ENCODE peak calls at places on chromosome 11, in eight cellular contexts. One of them, this sample, is unnamed.

GRCh38 chr11:124961972-124962609 is 8.1 kb downstream of the CCDC15 start:
- DNase-seq in DMS 273 treated with DMSO at 0.1 percent for 48 hours: peak; percentile 56
- DNase-seq in A549: peak; percentile 35
- DNase-seq in H54: peak; percentile 17
- DNase-seq in epithelial cell of prostate: peak; percentile 26
- DNase-seq in fibroblast of mammary gland: peak; percentile 84
- DNase-seq in breast epithelium: no peak
- DNase-seq in stimulated activated CD8-positive, alpha-beta memory T cell treated with anti-CD3 and anti-CD28 coated beads, Interleukin-15, amount 100 ng/mL, for 24 hours: no peak
- DNase-seq in this sample: peak; percentile 71

GRCh38 chr11:111671383-111671782 is 69.1 kb downstream of the SIK2 start:
- DNase-seq in epithelial cell of prostate: no peak
- DNase-seq in DMS 273 treated with DMSO at 0.1 percent for 48 hours: no peak
- DNase-seq in A549: no peak
- DNase-seq in stimulated activated CD8-positive, alpha-beta memory T cell treated with anti-CD3 and anti-CD28 coated beads, Interleukin-15, amount 100 ng/mL, for 24 hours: no peak
- DNase-seq in fibroblast of mammary gland: no peak
- DNase-seq in breast epithelium: no peak
- DNase-seq in H54: no peak
- DNase-seq in this sample: no peak

GRCh38 chr11:108915666-108916065 is 250.8 kb downstream of the DDX10 start:
- DNase-seq in A549: no peak
- DNase-seq in stimulated activated CD8-positive, alpha-beta memory T cell treated with anti-CD3 and anti-CD28 coated beads, Interleukin-15, amount 100 ng/mL, for 24 hours: no peak
- DNase-seq in fibroblast of mammary gland: no peak
- DNase-seq in H54: no peak
- DNase-seq in breast epithelium: no peak
- DNase-seq in DMS 273 treated with DMSO at 0.1 percent for 48 hours: no peak
- DNase-seq in epithelial cell of prostate: no peak
- DNase-seq in this sample: no peak

GRCh38 chr11:124769804-124770774 is 8.0 kb upstream of the ESAM start:
- DNase-seq in DMS 273 treated with DMSO at 0.1 percent for 48 hours: no peak
- DNase-seq in A549: no peak
- DNase-seq in breast epithelium: no peak
- DNase-seq in epithelial cell of prostate: no peak
- DNase-seq in fibroblast of mammary gland: peak; percentile 61
- DNase-seq in stimulated activated CD8-positive, alpha-beta memory T cell treated with anti-CD3 and anti-CD28 coated beads, Interleukin-15, amount 100 ng/mL, for 24 hours: no peak
- DNase-seq in H54: no peak
- DNase-seq in this sample: peak; percentile 35

GRCh38 chr11:57566035-57566504 is 1.4 kb downstream of the UBE2L6 start:
- DNase-seq in A549: no peak
- DNase-seq in breast epithelium: no peak
- DNase-seq in stimulated activated CD8-positive, alpha-beta memory T cell treated with anti-CD3 and anti-CD28 coated beads, Interleukin-15, amount 100 ng/mL, for 24 hours: no peak
- DNase-seq in epithelial cell of prostate: no peak
- DNase-seq in DMS 273 treated with DMSO at 0.1 percent for 48 hours: no peak
- DNase-seq in H54: no peak
- DNase-seq in fibroblast of mammary gland: peak; percentile 58
- DNase-seq in this sample: no peak

GRCh38 chr11:108886608-108887007 is 221.7 kb downstream of the DDX10 start:
- DNase-seq in A549: no peak
- DNase-seq in fibroblast of mammary gland: peak; percentile 72
- DNase-seq in DMS 273 treated with DMSO at 0.1 percent for 48 hours: no peak
- DNase-seq in breast epithelium: no peak
- DNase-seq in H54: no peak
- DNase-seq in epithelial cell of prostate: no peak
- DNase-seq in stimulated activated CD8-positive, alpha-beta memory T cell treated with anti-CD3 and anti-CD28 coated beads, Interleukin-15, amount 100 ng/mL, for 24 hours: no peak
- DNase-seq in this sample: no peak

GRCh38 chr11:102770191-102770590 is 10.2 kb downstream of the MMP10 start:
- DNase-seq in DMS 273 treated with DMSO at 0.1 percent for 48 hours: no peak
- DNase-seq in A549: no peak
- DNase-seq in H54: no peak
- DNase-seq in stimulated activated CD8-positive, alpha-beta memory T cell treated with anti-CD3 and anti-CD28 coated beads, Interleukin-15, amount 100 ng/mL, for 24 hours: no peak
- DNase-seq in epithelial cell of prostate: no peak
- DNase-seq in fibroblast of mammary gland: no peak
- DNase-seq in breast epithelium: no peak
- DNase-seq in this sample: no peak

GRCh38 chr11:69353696-69354544 is 60.0 kb downstream of the MYEOV start:
- DNase-seq in breast epithelium: peak; percentile 5
- DNase-seq in epithelial cell of prostate: no peak
- DNase-seq in DMS 273 treated with DMSO at 0.1 percent for 48 hours: peak; percentile 64
- DNase-seq in A549: no peak
- DNase-seq in stimulated activated CD8-positive, alpha-beta memory T cell treated with anti-CD3 and anti-CD28 coated beads, Interleukin-15, amount 100 ng/mL, for 24 hours: no peak
- DNase-seq in fibroblast of mammary gland: no peak
- DNase-seq in H54: no peak
- DNase-seq in this sample: no peak

GRCh38 chr11:88175707-88176066 is 444 bp upstream of the RAB38 start:
- DNase-seq in stimulated activated CD8-positive, alpha-beta memory T cell treated with anti-CD3 and anti-CD28 coated beads, Interleukin-15, amount 100 ng/mL, for 24 hours: no peak
- DNase-seq in fibroblast of mammary gland: no peak
- DNase-seq in A549: no peak
- DNase-seq in epithelial cell of prostate: no peak
- DNase-seq in breast epithelium: no peak
- DNase-seq in H54: no peak
- DNase-seq in DMS 273 treated with DMSO at 0.1 percent for 48 hours: no peak
- DNase-seq in this sample: no peak

GRCh38 chr11:76313913-76314740 is 66.8 kb downstream of the THAP12 start:
- DNase-seq in DMS 273 treated with DMSO at 0.1 percent for 48 hours: no peak
- DNase-seq in epithelial cell of prostate: no peak
- DNase-seq in stimulated activated CD8-positive, alpha-beta memory T cell treated with anti-CD3 and anti-CD28 coated beads, Interleukin-15, amount 100 ng/mL, for 24 hours: no peak
- DNase-seq in breast epithelium: no peak
- DNase-seq in A549: no peak
- DNase-seq in H54: no peak
- DNase-seq in fibroblast of mammary gland: no peak
- DNase-seq in this sample: no peak

GRCh38 chr11:33733978-33734377 is 2.2 kb downstream of the CD59 start:
- DNase-seq in stimulated activated CD8-positive, alpha-beta memory T cell treated with anti-CD3 and anti-CD28 coated beads, Interleukin-15, amount 100 ng/mL, for 24 hours: no peak
- DNase-seq in H54: no peak
- DNase-seq in A549: no peak
- DNase-seq in fibroblast of mammary gland: no peak
- DNase-seq in breast epithelium: no peak
- DNase-seq in DMS 273 treated with DMSO at 0.1 percent for 48 hours: no peak
- DNase-seq in epithelial cell of prostate: no peak
- DNase-seq in this sample: no peak

GRCh38 chr11:75240381-75241035 is at the start of gene TPBGL:
- DNase-seq in H54: no peak
- DNase-seq in stimulated activated CD8-positive, alpha-beta memory T cell treated with anti-CD3 and anti-CD28 coated beads, Interleukin-15, amount 100 ng/mL, for 24 hours: no peak
- DNase-seq in fibroblast of mammary gland: no peak
- DNase-seq in A549: no peak
- DNase-seq in epithelial cell of prostate: no peak
- DNase-seq in DMS 273 treated with DMSO at 0.1 percent for 48 hours: no peak
- DNase-seq in breast epithelium: no peak
- DNase-seq in this sample: no peak

GRCh38 chr11:74989269-74989655 is 529 bp downstream of the NEU3 start:
- DNase-seq in breast epithelium: no peak
- DNase-seq in fibroblast of mammary gland: no peak
- DNase-seq in A549: peak; percentile 10
- DNase-seq in epithelial cell of prostate: no peak
- DNase-seq in H54: no peak
- DNase-seq in stimulated activated CD8-positive, alpha-beta memory T cell treated with anti-CD3 and anti-CD28 coated beads, Interleukin-15, amount 100 ng/mL, for 24 hours: no peak
- DNase-seq in DMS 273 treated with DMSO at 0.1 percent for 48 hours: no peak
- DNase-seq in this sample: no peak

GRCh38 chr11:65051389-65051858 is 6.9 kb downstream of the NAALADL1 start:
- DNase-seq in breast epithelium: no peak
- DNase-seq in DMS 273 treated with DMSO at 0.1 percent for 48 hours: no peak
- DNase-seq in epithelial cell of prostate: no peak
- DNase-seq in fibroblast of mammary gland: no peak
- DNase-seq in stimulated activated CD8-positive, alpha-beta memory T cell treated with anti-CD3 and anti-CD28 coated beads, Interleukin-15, amount 100 ng/mL, for 24 hours: no peak
- DNase-seq in A549: no peak
- DNase-seq in H54: no peak
- DNase-seq in this sample: no peak

GRCh38 chr11:126501641-126502040 is 146.2 kb downstream of the ST3GAL4 start:
- DNase-seq in A549: no peak
- DNase-seq in H54: no peak
- DNase-seq in fibroblast of mammary gland: no peak
- DNase-seq in DMS 273 treated with DMSO at 0.1 percent for 48 hours: no peak
- DNase-seq in breast epithelium: peak; percentile 47
- DNase-seq in epithelial cell of prostate: no peak
- DNase-seq in stimulated activated CD8-positive, alpha-beta memory T cell treated with anti-CD3 and anti-CD28 coated beads, Interleukin-15, amount 100 ng/mL, for 24 hours: no peak
- DNase-seq in this sample: no peak

GRCh38 chr11:70104419-70104818 is 26.3 kb downstream of the ANO1 start:
- DNase-seq in fibroblast of mammary gland: no peak
- DNase-seq in DMS 273 treated with DMSO at 0.1 percent for 48 hours: no peak
- DNase-seq in stimulated activated CD8-positive, alpha-beta memory T cell treated with anti-CD3 and anti-CD28 coated beads, Interleukin-15, amount 100 ng/mL, for 24 hours: no peak
- DNase-seq in breast epithelium: no peak
- DNase-seq in epithelial cell of prostate: no peak
- DNase-seq in H54: no peak
- DNase-seq in A549: no peak
- DNase-seq in this sample: no peak

GRCh38 chr11:121965330-121965729 is 150.7 kb downstream of the BLID start:
- DNase-seq in H54: no peak
- DNase-seq in breast epithelium: no peak
- DNase-seq in A549: no peak
- DNase-seq in DMS 273 treated with DMSO at 0.1 percent for 48 hours: no peak
- DNase-seq in fibroblast of mammary gland: peak; percentile 60
- DNase-seq in epithelial cell of prostate: peak; percentile 5
- DNase-seq in stimulated activated CD8-positive, alpha-beta memory T cell treated with anti-CD3 and anti-CD28 coated beads, Interleukin-15, amount 100 ng/mL, for 24 hours: no peak
- DNase-seq in this sample: no peak

GRCh38 chr11:102287963-102288744 is 29.1 kb upstream of the BIRC3 start:
- DNase-seq in H54: peak; percentile 47
- DNase-seq in A549: peak; percentile 66
- DNase-seq in DMS 273 treated with DMSO at 0.1 percent for 48 hours: peak; percentile 4
- DNase-seq in breast epithelium: no peak
- DNase-seq in fibroblast of mammary gland: peak; percentile 83
- DNase-seq in stimulated activated CD8-positive, alpha-beta memory T cell treated with anti-CD3 and anti-CD28 coated beads, Interleukin-15, amount 100 ng/mL, for 24 hours: no peak
- DNase-seq in epithelial cell of prostate: no peak
- DNase-seq in this sample: peak; percentile 69

GRCh38 chr11:120547871-120548681 is 36.5 kb downstream of the GRIK4 start:
- DNase-seq in DMS 273 treated with DMSO at 0.1 percent for 48 hours: no peak
- DNase-seq in H54: peak; percentile 87
- DNase-seq in fibroblast of mammary gland: peak; percentile 94
- DNase-seq in stimulated activated CD8-positive, alpha-beta memory T cell treated with anti-CD3 and anti-CD28 coated beads, Interleukin-15, amount 100 ng/mL, for 24 hours: no peak
- DNase-seq in breast epithelium: peak; percentile 84
- DNase-seq in epithelial cell of prostate: peak; percentile 40
- DNase-seq in A549: peak; percentile 32
- DNase-seq in this sample: peak; percentile 75

GRCh38 chr11:7077101-7077500 is 11.7 kb upstream of the RBMXL2 start:
- DNase-seq in A549: no peak
- DNase-seq in breast epithelium: no peak
- DNase-seq in DMS 273 treated with DMSO at 0.1 percent for 48 hours: no peak
- DNase-seq in fibroblast of mammary gland: no peak
- DNase-seq in stimulated activated CD8-positive, alpha-beta memory T cell treated with anti-CD3 and anti-CD28 coated beads, Interleukin-15, amount 100 ng/mL, for 24 hours: no peak
- DNase-seq in H54: no peak
- DNase-seq in epithelial cell of prostate: no peak
- DNase-seq in this sample: no peak

GRCh38 chr11:128527046-128527445 is 60.3 kb downstream of the ETS1 start:
- DNase-seq in fibroblast of mammary gland: no peak
- DNase-seq in DMS 273 treated with DMSO at 0.1 percent for 48 hours: no peak
- DNase-seq in H54: no peak
- DNase-seq in A549: no peak
- DNase-seq in stimulated activated CD8-positive, alpha-beta memory T cell treated with anti-CD3 and anti-CD28 coated beads, Interleukin-15, amount 100 ng/mL, for 24 hours: no peak
- DNase-seq in breast epithelium: no peak
- DNase-seq in epithelial cell of prostate: no peak
- DNase-seq in this sample: no peak

GRCh38 chr11:134372961-134373360 is 39.1 kb downstream of the B3GAT1 start:
- DNase-seq in DMS 273 treated with DMSO at 0.1 percent for 48 hours: peak; percentile 11
- DNase-seq in fibroblast of mammary gland: no peak
- DNase-seq in epithelial cell of prostate: no peak
- DNase-seq in stimulated activated CD8-positive, alpha-beta memory T cell treated with anti-CD3 and anti-CD28 coated beads, Interleukin-15, amount 100 ng/mL, for 24 hours: no peak
- DNase-seq in H54: no peak
- DNase-seq in A549: no peak
- DNase-seq in breast epithelium: no peak
- DNase-seq in this sample: no peak

GRCh38 chr11:133146697-133147306 is 385.5 kb downstream of the OPCML start:
- DNase-seq in DMS 273 treated with DMSO at 0.1 percent for 48 hours: no peak
- DNase-seq in H54: no peak
- DNase-seq in A549: no peak
- DNase-seq in stimulated activated CD8-positive, alpha-beta memory T cell treated with anti-CD3 and anti-CD28 coated beads, Interleukin-15, amount 100 ng/mL, for 24 hours: no peak
- DNase-seq in epithelial cell of prostate: no peak
- DNase-seq in breast epithelium: no peak
- DNase-seq in fibroblast of mammary gland: no peak
- DNase-seq in this sample: no peak

GRCh38 chr11:67045314-67045713 is 11.3 kb upstream of the RHOD start:
- DNase-seq in A549: peak; percentile 79
- DNase-seq in fibroblast of mammary gland: peak; percentile 96
- DNase-seq in epithelial cell of prostate: peak; percentile 48
- DNase-seq in stimulated activated CD8-positive, alpha-beta memory T cell treated with anti-CD3 and anti-CD28 coated beads, Interleukin-15, amount 100 ng/mL, for 24 hours: no peak
- DNase-seq in H54: peak; percentile 89
- DNase-seq in breast epithelium: no peak
- DNase-seq in DMS 273 treated with DMSO at 0.1 percent for 48 hours: no peak
- DNase-seq in this sample: peak; percentile 64

GRCh38 chr11:109934151-109934550 is 159.0 kb upstream of the ZC3H12C start:
- DNase-seq in H54: no peak
- DNase-seq in epithelial cell of prostate: no peak
- DNase-seq in breast epithelium: no peak
- DNase-seq in fibroblast of mammary gland: no peak
- DNase-seq in DMS 273 treated with DMSO at 0.1 percent for 48 hours: no peak
- DNase-seq in A549: no peak
- DNase-seq in stimulated activated CD8-positive, alpha-beta memory T cell treated with anti-CD3 and anti-CD28 coated beads, Interleukin-15, amount 100 ng/mL, for 24 hours: no peak
- DNase-seq in this sample: no peak

GRCh38 chr11:121119444-121119843 is 18.4 kb downstream of the TECTA start:
- DNase-seq in breast epithelium: no peak
- DNase-seq in epithelial cell of prostate: no peak
- DNase-seq in stimulated activated CD8-positive, alpha-beta memory T cell treated with anti-CD3 and anti-CD28 coated beads, Interleukin-15, amount 100 ng/mL, for 24 hours: no peak
- DNase-seq in H54: no peak
- DNase-seq in A549: no peak
- DNase-seq in DMS 273 treated with DMSO at 0.1 percent for 48 hours: no peak
- DNase-seq in fibroblast of mammary gland: no peak
- DNase-seq in this sample: no peak

GRCh38 chr11:120413480-120413879 is 77.3 kb downstream of the ARHGEF12 start:
- DNase-seq in DMS 273 treated with DMSO at 0.1 percent for 48 hours: no peak
- DNase-seq in breast epithelium: no peak
- DNase-seq in epithelial cell of prostate: peak; percentile 64
- DNase-seq in stimulated activated CD8-positive, alpha-beta memory T cell treated with anti-CD3 and anti-CD28 coated beads, Interleukin-15, amount 100 ng/mL, for 24 hours: no peak
- DNase-seq in H54: no peak
- DNase-seq in A549: no peak
- DNase-seq in fibroblast of mammary gland: peak; percentile 67
- DNase-seq in this sample: no peak

GRCh38 chr11:115939104-115939503 is 434.9 kb upstream of the CADM1 start:
- DNase-seq in DMS 273 treated with DMSO at 0.1 percent for 48 hours: no peak
- DNase-seq in breast epithelium: no peak
- DNase-seq in H54: no peak
- DNase-seq in fibroblast of mammary gland: no peak
- DNase-seq in stimulated activated CD8-positive, alpha-beta memory T cell treated with anti-CD3 and anti-CD28 coated beads, Interleukin-15, amount 100 ng/mL, for 24 hours: no peak
- DNase-seq in A549: no peak
- DNase-seq in epithelial cell of prostate: no peak
- DNase-seq in this sample: no peak

GRCh38 chr11:111334495-111335123 is 36.3 kb downstream of the POU2AF3 start:
- DNase-seq in A549: no peak
- DNase-seq in breast epithelium: no peak
- DNase-seq in DMS 273 treated with DMSO at 0.1 percent for 48 hours: peak; percentile 23
- DNase-seq in epithelial cell of prostate: no peak
- DNase-seq in fibroblast of mammary gland: no peak
- DNase-seq in H54: no peak
- DNase-seq in stimulated activated CD8-positive, alpha-beta memory T cell treated with anti-CD3 and anti-CD28 coated beads, Interleukin-15, amount 100 ng/mL, for 24 hours: no peak
- DNase-seq in this sample: no peak

GRCh38 chr11:22263613-22264012 is 70.7 kb downstream of the ANO5 start:
- DNase-seq in H54: no peak
- DNase-seq in breast epithelium: no peak
- DNase-seq in DMS 273 treated with DMSO at 0.1 percent for 48 hours: no peak
- DNase-seq in A549: no peak
- DNase-seq in stimulated activated CD8-positive, alpha-beta memory T cell treated with anti-CD3 and anti-CD28 coated beads, Interleukin-15, amount 100 ng/mL, for 24 hours: no peak
- DNase-seq in epithelial cell of prostate: no peak
- DNase-seq in fibroblast of mammary gland: no peak
- DNase-seq in this sample: no peak

GRCh38 chr11:74685905-74686304 is 45.3 kb downstream of the CHRDL2 start:
- DNase-seq in DMS 273 treated with DMSO at 0.1 percent for 48 hours: no peak
- DNase-seq in A549: no peak
- DNase-seq in epithelial cell of prostate: no peak
- DNase-seq in H54: no peak
- DNase-seq in breast epithelium: no peak
- DNase-seq in stimulated activated CD8-positive, alpha-beta memory T cell treated with anti-CD3 and anti-CD28 coated beads, Interleukin-15, amount 100 ng/mL, for 24 hours: no peak
- DNase-seq in fibroblast of mammary gland: no peak
- DNase-seq in this sample: no peak

GRCh38 chr11:75492181-75492820 is 33.4 kb downstream of the GDPD5 start:
- DNase-seq in DMS 273 treated with DMSO at 0.1 percent for 48 hours: no peak
- DNase-seq in epithelial cell of prostate: no peak
- DNase-seq in A549: no peak
- DNase-seq in fibroblast of mammary gland: no peak
- DNase-seq in breast epithelium: no peak
- DNase-seq in stimulated activated CD8-positive, alpha-beta memory T cell treated with anti-CD3 and anti-CD28 coated beads, Interleukin-15, amount 100 ng/mL, for 24 hours: peak; percentile 3
- DNase-seq in H54: peak; percentile 67
- DNase-seq in this sample: no peak

GRCh38 chr11:75453916-75454655 is 21.1 kb upstream of the KLHL35 start:
- DNase-seq in fibroblast of mammary gland: peak; percentile 87
- DNase-seq in A549: no peak
- DNase-seq in breast epithelium: no peak
- DNase-seq in DMS 273 treated with DMSO at 0.1 percent for 48 hours: no peak
- DNase-seq in H54: no peak
- DNase-seq in stimulated activated CD8-positive, alpha-beta memory T cell treated with anti-CD3 and anti-CD28 coated beads, Interleukin-15, amount 100 ng/mL, for 24 hours: no peak
- DNase-seq in epithelial cell of prostate: no peak
- DNase-seq in this sample: no peak

GRCh38 chr11:91846002-91846401 is 378.6 kb upstream of the FAT3 start:
- DNase-seq in stimulated activated CD8-positive, alpha-beta memory T cell treated with anti-CD3 and anti-CD28 coated beads, Interleukin-15, amount 100 ng/mL, for 24 hours: no peak
- DNase-seq in breast epithelium: no peak
- DNase-seq in A549: no peak
- DNase-seq in DMS 273 treated with DMSO at 0.1 percent for 48 hours: no peak
- DNase-seq in epithelial cell of prostate: no peak
- DNase-seq in fibroblast of mammary gland: no peak
- DNase-seq in H54: no peak
- DNase-seq in this sample: no peak

This sample was measured in HCT116.